ENCODE peak calls at places on chromosome 3, in four cellular contexts. I is colonic mucosa, J is PC-3, B is left lung. U is an unnamed sample. For H3K27me3, the result is how much of the 10 kb centered on the place peaks cover.

GRCh38 chr3:198071602-198072285 is 111.7 kb downstream of the LMLN start:
- DNase-seq in J (peak), I (no peak), B (no peak), U (no peak)

GRCh38 chr3:167814441-167814951 is 79.0 kb downstream of the SERPINI1 start:
- DNase-seq in B (no peak), I (no peak), J (peak), U (no peak)

GRCh38 chr3:145942052-145942451 is 218.9 kb downstream of the PLOD2 start:
- DNase-seq in J (peak), B (no peak), I (no peak), U (no peak)

GRCh38 chr3:37054370-37054769 is 61.1 kb downstream of the MLH1 start:
- DNase-seq in B (no peak), J (peak), I (no peak), U (peak)

GRCh38 chr3:37955918-37956317 is 34.7 kb upstream of the VILL start:
- DNase-seq in B (no peak), I (no peak), J (no peak), U (no peak)

GRCh38 chr3:117285721-117286120 is 576.1 kb downstream of the TUSC7 start:
- DNase-seq in I (no peak), B (no peak), J (no peak), U (no peak)

GRCh38 chr3:51637941-51638471 is 33.0 kb upstream of the TEX264 start:
- DNase-seq in B (no peak), I (peak), J (peak), U (no peak)

GRCh38 chr3:37291275-37291700 is 116.9 kb upstream of the LRRFIP2 start:
- DNase-seq in I (no peak), B (no peak), J (peak), U (no peak)

GRCh38 chr3:100087203-100087602 is 27.1 kb downstream of the FILIP1L start:
- DNase-seq in B (no peak), I (no peak), J (peak), U (peak)

GRCh38 chr3:151584603-151585002 is 123.7 kb upstream of the IGSF10 start:
- DNase-seq in I (no peak), B (no peak), J (no peak), U (no peak)

GRCh38 chr3:186849392-186849975 is 7.0 kb downstream of the ADIPOQ start:
- DNase-seq in B (no peak), I (no peak), J (peak), U (no peak)

GRCh38 chr3:140711719-140712086 is 33.8 kb downstream of the TRIM42 start:
- DNase-seq in B (no peak), J (no peak), I (no peak), U (no peak)

GRCh38 chr3:194879126-194879887 is 193.6 kb downstream of the FAM43A start:
- DNase-seq in I (no peak), J (no peak), B (no peak), U (no peak)

GRCh38 chr3:69085543-69086132 is 901 bp downstream of the ARL6IP5 start:
- DNase-seq in I (peak), B (no peak), J (no peak), U (no peak)

GRCh38 chr3:41716391-41716910 is 245.5 kb downstream of the ULK4 start:
- DNase-seq in J (peak), B (no peak), I (no peak), U (no peak)

GRCh38 chr3:185279582-185280138 is 25.8 kb upstream of the EHHADH start:
- DNase-seq in I (no peak), J (no peak), B (no peak), U (no peak)

GRCh38 chr3:32421991-32422859 is 30.6 kb downstream of the CMTM7 start:
- DNase-seq in B (peak), I (peak), J (peak), U (no peak)

GRCh38 chr3:177729939-177730700 is 532.8 kb upstream of the TBL1XR1 start:
- DNase-seq in B (no peak), J (no peak), I (peak), U (no peak)

GRCh38 chr3:15923640-15924405 is 126.0 kb upstream of the ANKRD28 start:
- DNase-seq in J (no peak), B (no peak), I (no peak), U (no peak)

GRCh38 chr3:78511840-78512239 is 1256.0 kb downstream of the ROBO1 start:
- DNase-seq in J (no peak), B (no peak), I (no peak), U (no peak)

GRCh38 chr3:166955549-166955948 is 424.5 kb downstream of the ZBBX start:
- DNase-seq in B (no peak), I (no peak), J (peak), U (no peak)

DNA sequence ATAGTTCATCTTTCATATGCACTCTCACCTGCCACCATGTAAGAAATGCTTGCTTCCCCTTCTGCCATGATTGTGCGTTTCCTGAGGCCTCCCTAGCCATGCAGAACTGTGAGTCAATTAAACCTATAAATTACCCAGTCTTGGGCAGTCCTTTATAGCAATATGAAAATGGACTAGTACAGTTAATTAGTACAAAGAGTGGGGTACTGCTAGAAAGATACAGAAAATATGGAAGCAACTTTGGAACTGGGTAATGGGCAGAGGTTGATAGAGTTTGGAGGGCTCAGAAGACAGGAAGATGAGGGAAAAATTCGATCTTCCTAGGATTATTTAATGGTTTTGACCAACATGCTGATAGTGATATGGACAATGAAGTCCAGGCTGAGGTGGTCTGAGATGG is 246.9 kb downstream of the CGGBP1 start:
- DNase-seq in B (no peak), I (no peak), J (no peak), U (no peak)
- TF ChIP-seq CTCF in B (no peak), I (no peak), J (no peak), U (no peak)

GRCh38 chr3:58411851-58412830 is 21.5 kb downstream of the PDHB start:
- DNase-seq in B (no peak), J (no peak), I (no peak), U (no peak)
- H3K27me3 ChIP-seq in B (under half), J (under half), I (under half), U (under half)

DNA sequence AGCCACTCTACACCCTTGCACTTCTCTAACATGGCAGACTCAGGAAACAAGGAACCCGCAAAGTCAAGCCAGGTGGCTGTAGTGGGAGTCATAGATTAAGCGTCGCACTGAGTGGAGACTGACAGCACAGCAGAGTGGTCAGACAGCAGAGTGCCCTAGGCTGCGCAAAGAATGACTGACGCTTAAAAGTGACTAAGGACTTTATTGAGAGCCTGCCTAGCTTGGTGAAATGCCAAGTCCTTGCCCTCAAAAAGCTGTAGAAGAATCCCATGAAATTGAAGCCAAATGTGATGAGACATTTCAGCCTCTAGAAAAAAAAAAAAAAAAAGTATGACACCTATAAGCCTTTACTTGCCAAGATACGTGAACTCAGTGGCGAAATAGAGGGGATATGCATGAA is 30.2 kb downstream of the NCEH1 start:
- DNase-seq in I (no peak), J (no peak), B (no peak), U (no peak)
- TF ChIP-seq CTCF in I (no peak), J (no peak), B (no peak), U (no peak)

GRCh38 chr3:123372789-123373534 is 75.9 kb downstream of the ADCY5 start:
- DNase-seq in I (no peak), J (no peak), B (peak), U (no peak)
- H3K27me3 ChIP-seq in I (under half), J (under half), B (under half), U (under half)

GRCh38 chr3:171116802-171117395 is 90.4 kb upstream of the SLC2A2 start:
- DNase-seq in J (no peak), I (no peak), B (no peak), U (no peak)

GRCh38 chr3:171115667-171116066 is 89.1 kb upstream of the SLC2A2 start:
- DNase-seq in B (no peak), I (no peak), J (no peak), U (no peak)

GRCh38 chr3:171110715-171111114 is 84.2 kb upstream of the SLC2A2 start:
- DNase-seq in I (no peak), J (no peak), B (no peak), U (no peak)

GRCh38 chr3:171116365-171116764 is 89.8 kb upstream of the SLC2A2 start:
- DNase-seq in I (no peak), J (peak), B (no peak), U (no peak)

GRCh38 chr3:171113716-171114115 is 87.2 kb upstream of the SLC2A2 start:
- DNase-seq in I (no peak), J (no peak), B (no peak), U (no peak)
- TF ChIP-seq CTCF in I (no peak), J (peak), B (no peak), U (no peak)

DNA sequence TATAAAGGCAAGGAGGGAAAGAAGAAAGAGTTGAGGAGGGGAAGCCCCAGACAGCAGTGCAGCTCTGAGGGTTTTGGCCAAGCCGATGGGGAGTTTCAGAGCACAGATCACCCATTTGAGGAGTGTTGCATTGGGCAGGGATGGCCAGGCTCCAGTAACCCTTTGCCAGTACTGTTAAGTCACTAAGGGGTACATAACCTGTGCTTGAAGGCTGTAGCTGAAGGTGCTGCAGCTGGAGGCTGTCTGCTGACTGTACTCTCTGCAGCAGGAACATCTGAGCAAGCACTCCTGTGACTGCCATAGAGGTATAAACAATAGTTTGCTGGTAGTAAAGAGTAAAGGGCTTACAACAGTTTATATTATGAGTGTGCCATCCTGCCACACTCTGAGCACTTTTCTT is 297.7 kb downstream of the EPHA3 start:
- DNase-seq in J (no peak), B (no peak), I (no peak), U (no peak)
- H3K27me3 ChIP-seq in J (half or more), B (under half), I (under half), U (under half)

GRCh38 chr3:127678611-127679533 is 6.1 kb downstream of the ABTB1 start:
- DNase-seq in I (no peak), B (peak), J (no peak), U (no peak)

GRCh38 chr3:127680790-127681189 is 8.0 kb downstream of the ABTB1 start:
- DNase-seq in I (no peak), J (no peak), B (peak), U (no peak)

GRCh38 chr3:127680146-127680661 is 7.5 kb downstream of the ABTB1 start:
- DNase-seq in B (peak), I (no peak), J (no peak), U (no peak)

GRCh38 chr3:127678315-127678599 is 5.5 kb downstream of the ABTB1 start:
- DNase-seq in J (no peak), B (no peak), I (no peak), U (no peak)

DNA sequence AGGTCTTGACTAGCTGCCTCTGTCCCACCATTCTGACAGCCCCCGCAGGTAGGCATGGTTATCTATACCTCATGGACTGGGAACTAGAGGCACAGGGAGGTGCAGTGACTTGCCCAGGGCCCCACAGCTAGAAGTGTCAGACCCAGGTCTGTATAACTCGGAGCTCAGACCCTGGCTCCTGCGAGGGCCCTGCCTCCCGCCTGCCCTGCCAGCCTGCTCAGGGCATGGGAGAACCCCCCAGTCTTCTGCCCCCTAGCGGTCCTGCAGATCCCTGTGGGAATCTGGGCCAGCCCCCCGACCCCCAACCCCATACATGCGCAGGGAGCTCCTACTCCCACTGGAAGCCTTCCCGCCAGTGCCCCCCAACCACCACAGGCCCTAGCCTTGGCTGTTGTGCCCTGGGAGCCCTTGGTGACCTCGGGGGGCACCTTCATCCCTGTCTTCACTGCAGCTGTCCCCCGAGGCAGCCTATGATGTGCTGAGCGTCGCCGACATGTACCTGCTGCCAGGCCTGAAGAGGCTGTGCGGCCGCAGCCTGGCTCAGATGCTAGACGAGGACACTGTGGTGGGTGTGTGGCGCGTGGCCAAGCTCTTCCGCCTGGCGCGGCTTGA is 6.9 kb downstream of the ABTB1 start:
- DNase-seq in J (no peak), I (no peak), B (peak), U (no peak)
- TF ChIP-seq CTCF in J (no peak), I (no peak), B (no peak), U (peak)

GRCh38 chr3:14811733-14812132 is 7.0 kb upstream of the FGD5 start:
- DNase-seq in B (no peak), I (no peak), J (no peak), U (no peak)
- H3K27me3 ChIP-seq in B (half or more), I (under half), J (half or more), U (under half)

U was measured in GM06990.